ENCODE peak calls at places on chromosomes 1 and 21, in five cellular contexts. G is kidney, Z is GM23338, I is IMR-90, Y is AG09319. A is an unnamed sample.

GRCh38 chr1:223752721-223753515 is 40.6 kb downstream of the CAPN2 start:
- DNase-seq in G (no peak), Z (peak), I (no peak), Y (no peak), A (no peak)

GRCh38 chr1:77036560-77036959 is 169.3 kb downstream of the ST6GALNAC5 start:
- DNase-seq in G (no peak), Z (peak), I (peak), Y (no peak), A (peak)

GRCh38 chr1:179879797-179880196 is 2.2 kb upstream of the TOR1AIP2 start:
- DNase-seq in G (no peak), Z (no peak), I (no peak), Y (no peak), A (no peak)

GRCh38 chr1:227999056-227999930 is 7.5 kb upstream of the WNT3A start:
- DNase-seq in G (no peak), Z (peak), I (peak), Y (peak), A (peak)

GRCh38 chr1:197302775-197303174 is 34.7 kb downstream of the CRB1 start:
- DNase-seq in G (no peak), Z (no peak), I (peak), Y (no peak), A (peak)

GRCh38 chr1:154595621-154596020 is 12.4 kb downstream of the ADAR start:
- DNase-seq in G (no peak), Z (no peak), I (peak), Y (no peak), A (peak)

GRCh38 chr1:66182551-66183178 is 351.3 kb upstream of the SGIP1 start:
- DNase-seq in G (no peak), Z (no peak), I (peak), Y (no peak), A (peak)

GRCh38 chr1:212935387-212935981 is 14.9 kb upstream of the VASH2 start:
- DNase-seq in G (no peak), Z (no peak), I (no peak), Y (no peak), A (no peak)

GRCh38 chr1:230825804-230826160 is 42.5 kb downstream of the C1orf198 start:
- DNase-seq in G (no peak), Z (no peak), I (no peak), Y (no peak), A (no peak)

GRCh38 chr1:160901768-160902167 is 16.8 kb upstream of the ITLN1 start:
- DNase-seq in G (no peak), Z (no peak), I (no peak), Y (no peak), A (no peak)

GRCh38 chr1:225768662-225769426 is 8.8 kb upstream of the SRP9 start:
- DNase-seq in G (no peak), Z (no peak), I (no peak), Y (no peak), A (no peak)

GRCh38 chr1:236938745-236939144 is 65.5 kb downstream of the MT1HL1 start:
- DNase-seq in G (no peak), Z (no peak), I (no peak), Y (no peak), A (no peak)

GRCh38 chr1:215566556-215567490 is at the start of gene KCTD3:
- DNase-seq in G (peak), Z (peak), I (peak), Y (peak), A (peak)

GRCh38 chr1:48878191-48878940 is 101.7 kb upstream of the BEND5 start:
- DNase-seq in G (no peak), Z (no peak), I (peak), Y (peak), A (peak)

GRCh38 chr1:31102501-31102950 is 37.0 kb upstream of the PUM1 start:
- DNase-seq in G (no peak), Z (no peak), I (peak), Y (peak), A (peak)

GRCh38 chr21:26920055-26920454 is 46.8 kb downstream of the ADAMTS5 start:
- DNase-seq in G (no peak), Z (no peak), I (peak), Y (no peak), A (no peak)

GRCh38 chr21:14538477-14538876 is 7.6 kb downstream of the SAMSN1 start:
- DNase-seq in G (no peak), Z (no peak), I (no peak), Y (no peak), A (no peak)

GRCh38 chr1:215160351-215160750 is 77.8 kb downstream of the KCNK2 start:
- DNase-seq in G (no peak), Z (no peak), I (peak), Y (no peak), A (peak)

GRCh38 chr21:44395260-44395659 is 41.8 kb downstream of the TRPM2 start:
- DNase-seq in G (no peak), Z (no peak), I (no peak), Y (no peak), A (no peak)

GRCh38 chr1:77978293-77978968 is 441 bp downstream of the FUBP1 start:
- DNase-seq in G (peak), Z (peak), I (peak), Y (peak), A (peak)

GRCh38 chr1:5447479-5448070 is 544.6 kb downstream of the NPHP4 start:
- DNase-seq in G (no peak), Z (no peak), I (no peak), Y (no peak), A (no peak)

GRCh38 chr1:206955476-206956312 is 9.4 kb upstream of the PIGR start:
- DNase-seq in G (no peak), Z (no peak), I (no peak), Y (no peak), A (no peak)

GRCh38 chr1:210239295-210240155 is 6.9 kb downstream of the SERTAD4 start:
- DNase-seq in G (no peak), Z (peak), I (peak), Y (no peak), A (peak)
- TF ChIP-seq CTCF in G (peak), Z (peak), I (peak), Y (peak), A (peak)

GRCh38 chr1:39822146-39822545 is 33.5 kb upstream of the BMP8B start:
- DNase-seq in G (no peak), Z (no peak), I (no peak), Y (no peak), A (peak)

GRCh38 chr1:39812913-39813312 is 24.2 kb upstream of the BMP8B start:
- DNase-seq in G (no peak), Z (no peak), I (no peak), Y (no peak), A (no peak)

GRCh38 chr1:39818482-39818881 is 29.8 kb upstream of the BMP8B start:
- DNase-seq in G (no peak), Z (no peak), I (no peak), Y (no peak), A (no peak)

GRCh38 chr1:39819091-39819812 is 30.6 kb upstream of the BMP8B start:
- DNase-seq in G (no peak), Z (no peak), I (no peak), Y (no peak), A (no peak)

GRCh38 chr1:39816431-39817090 is 27.9 kb upstream of the BMP8B start:
- DNase-seq in G (peak), Z (peak), I (peak), Y (no peak), A (peak)
- TF ChIP-seq CTCF in G (peak), Z (peak), I (peak), Y (peak), A (peak)

DNA sequence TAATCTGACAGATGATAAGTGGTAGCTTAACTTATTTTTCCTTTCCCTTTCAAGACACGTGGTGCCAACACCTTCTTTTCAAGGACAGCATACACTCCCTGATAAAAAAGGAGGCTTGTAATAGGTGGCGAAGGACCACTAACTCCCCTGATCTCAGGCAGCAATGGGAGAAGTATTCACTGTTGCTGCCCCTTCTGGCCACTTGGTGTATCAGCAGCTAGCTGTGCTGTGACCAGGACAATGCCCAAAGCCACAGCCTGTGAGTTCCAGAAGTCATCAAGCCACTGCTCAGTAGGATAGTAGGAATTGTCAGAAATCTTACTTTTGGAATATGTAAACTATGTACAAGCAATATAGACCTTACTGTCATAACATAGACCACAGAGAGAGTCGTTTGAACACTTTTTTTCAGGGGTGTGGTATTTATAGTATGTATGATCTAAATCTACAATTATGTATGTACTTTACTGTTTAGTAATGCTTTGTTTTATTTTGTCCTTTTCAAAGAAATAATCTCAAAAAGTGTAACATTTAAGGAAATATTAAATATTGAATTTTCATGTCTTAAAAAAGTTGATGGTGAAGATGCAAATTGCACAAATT is 248.3 kb upstream of the CAMK1G start:
- DNase-seq in G (no peak), Z (peak), I (peak), Y (no peak), A (peak)
- TF ChIP-seq CTCF in G (peak), Z (peak), I (peak), Y (peak), A (peak)

GRCh38 chr1:111990026-111990877 is 784 bp upstream of the KCND3 start:
- DNase-seq in G (peak), Z (peak), I (no peak), Y (no peak), A (no peak)

GRCh38 chr1:111989531-111990025 is at the start of gene KCND3:
- DNase-seq in G (peak), Z (peak), I (peak), Y (no peak), A (no peak)

GRCh38 chr1:111992396-111992985 is 3.0 kb upstream of the KCND3 start:
- DNase-seq in G (no peak), Z (no peak), I (no peak), Y (no peak), A (peak)

GRCh38 chr1:111988743-111989453 is 570 bp downstream of the KCND3 start:
- DNase-seq in G (peak), Z (peak), I (no peak), Y (no peak), A (no peak)

DNA sequence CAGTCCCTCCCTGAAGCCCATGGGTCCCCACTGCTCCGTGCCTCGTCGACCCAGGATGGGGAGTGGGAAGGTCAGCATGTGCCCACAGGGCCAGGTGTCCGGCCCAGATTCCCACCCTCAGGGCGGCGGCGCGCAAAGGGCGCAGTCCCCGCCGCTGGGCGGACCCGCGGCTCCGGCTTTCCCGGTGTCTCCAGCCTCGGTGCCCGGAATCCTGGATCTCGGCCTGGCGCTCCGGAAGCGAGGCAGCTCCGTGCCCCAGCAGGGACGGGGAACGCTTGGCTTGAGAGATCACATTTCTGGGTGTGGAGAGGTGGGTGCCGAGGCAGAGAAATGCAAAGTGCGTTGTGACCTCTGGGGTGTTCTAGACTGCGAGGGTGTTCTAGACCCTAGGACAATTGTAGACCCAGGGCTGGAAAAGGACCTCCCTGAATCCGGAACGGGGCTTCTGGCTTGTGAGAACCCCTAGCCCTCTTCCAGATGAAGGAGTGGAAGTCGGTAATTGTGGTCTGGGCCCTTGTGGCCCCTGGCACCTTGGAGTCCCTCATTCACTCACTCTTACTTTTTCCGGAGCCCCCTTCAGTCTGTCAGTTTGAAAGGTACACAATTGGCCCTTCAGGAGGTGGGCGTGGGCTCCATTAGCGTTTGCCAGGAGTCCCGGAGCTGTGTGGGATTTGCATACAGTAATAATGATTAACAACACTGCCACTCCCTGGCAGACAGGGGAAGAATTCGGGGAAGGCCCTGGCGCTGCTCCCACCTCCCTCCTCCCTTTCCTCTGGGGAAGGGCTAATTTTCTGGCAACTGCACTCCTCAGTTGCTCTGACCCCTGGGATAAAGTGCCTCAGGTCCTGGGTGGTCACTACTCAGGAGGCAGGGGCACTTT is 1.7 kb upstream of the KCND3 start:
- DNase-seq in G (peak), Z (peak), I (no peak), Y (no peak), A (peak)
- TF ChIP-seq CTCF in G (peak), Z (peak), I (peak), Y (peak), A (peak)

GRCh38 chr21:45957551-45957950 is 24.0 kb upstream of the COL6A1 start:
- DNase-seq in G (no peak), Z (no peak), I (no peak), Y (no peak), A (no peak)

GRCh38 chr21:45952974-45953373 is 28.6 kb upstream of the COL6A1 start:
- DNase-seq in G (no peak), Z (no peak), I (no peak), Y (no peak), A (no peak)

GRCh38 chr21:45951676-45952075 is 29.9 kb upstream of the COL6A1 start:
- DNase-seq in G (no peak), Z (no peak), I (no peak), Y (no peak), A (no peak)

GRCh38 chr21:45954921-45955320 is 26.6 kb upstream of the COL6A1 start:
- DNase-seq in G (no peak), Z (no peak), I (no peak), Y (no peak), A (no peak)

DNA sequence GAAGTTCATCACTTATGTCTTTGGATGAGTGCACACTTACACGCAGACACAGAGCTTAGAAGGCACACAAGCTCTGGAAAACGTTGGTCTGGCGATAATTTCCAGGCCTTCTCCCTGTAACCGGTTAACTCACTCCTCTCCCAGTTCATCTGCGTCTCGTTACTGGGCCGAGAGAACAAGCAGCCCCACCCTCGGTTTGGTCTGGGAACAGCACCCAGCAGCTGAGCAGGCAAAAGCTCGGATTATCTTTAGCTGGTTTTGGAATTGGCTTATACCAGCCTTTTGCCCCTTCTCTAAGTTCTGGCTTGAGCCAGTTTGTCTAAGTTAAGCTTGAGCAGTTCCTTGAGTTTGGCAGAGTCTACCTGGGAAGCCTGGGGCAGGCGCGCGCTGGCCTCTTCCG is 27.3 kb upstream of the COL6A1 start:
- DNase-seq in G (no peak), Z (peak), I (no peak), Y (no peak), A (peak)
- TF ChIP-seq CTCF in G (no peak), Z (no peak), I (peak), Y (peak), A (peak)